ENCODE peak calls at places on chromosomes 6 and 20, in seven cellular contexts. Q is mammary epithelial cell, Y is psoas muscle, T is fibroblast of lung, N is left ventricle myocardium inferior, O is kidney, H is uterus. J is an unnamed sample.

GRCh38 chr20:25296094-25297093 is 48.5 kb downstream of the PYGB start:
- DNase-seq in T (no peak), H (no peak), O (no peak), N (no peak), Q (no peak), Y (peak; percentile 66), J (no peak)

GRCh38 chr6:44701637-44702101 is 314.2 kb downstream of the CDC5L start:
- DNase-seq in H (no peak), T (peak; percentile 97), O (no peak), N (no peak), Y (no peak), Q (no peak), J (no peak)

GRCh38 chr20:64105846-64106434 is 1.4 kb downstream of the NPBWR2 start:
- DNase-seq in O (peak; percentile 56), Y (peak; percentile 35), Q (no peak), N (peak; percentile 4), H (no peak), T (no peak), J (no peak)

GRCh38 chr20:31708839-31709534 is 13.7 kb downstream of the BCL2L1 start:
- DNase-seq in O (no peak), N (no peak), Q (no peak), T (no peak), H (no peak), Y (no peak), J (no peak)

GRCh38 chr6:28218312-28219248 is 6.5 kb upstream of the ZSCAN9 start:
- DNase-seq in Y (peak; percentile 86), T (peak; percentile 69), O (peak; percentile 91), H (peak; percentile 62), Q (peak; percentile 20), N (peak; percentile 88), J (peak; percentile 82)

GRCh38 chr6:35213161-35213823 is 464 bp upstream of the SCUBE3 start:
- DNase-seq in Q (no peak), H (no peak), Y (no peak), N (no peak), T (no peak), O (no peak), J (no peak)

GRCh38 chr6:15077964-15078363 is 167.9 kb upstream of the JARID2 start:
- DNase-seq in O (no peak), H (no peak), Y (no peak), N (no peak), T (no peak), Q (no peak), J (no peak)

GRCh38 chr6:161458199-161458598 is 184.3 kb upstream of the AGPAT4 start:
- DNase-seq in Q (no peak), H (no peak), T (no peak), Y (no peak), O (no peak), N (no peak), J (no peak)

GRCh38 chr6:37628611-37629320 is 68.9 kb downstream of the MDGA1 start:
- DNase-seq in H (no peak), N (no peak), Q (no peak), O (no peak), T (peak; percentile 66), Y (no peak), J (no peak)

GRCh38 chr6:120354452-120355098 is 979.7 kb downstream of the TBC1D32 start:
- DNase-seq in N (no peak), Q (peak; percentile 85), O (no peak), Y (no peak), H (no peak), T (peak; percentile 49), J (no peak)

DNA sequence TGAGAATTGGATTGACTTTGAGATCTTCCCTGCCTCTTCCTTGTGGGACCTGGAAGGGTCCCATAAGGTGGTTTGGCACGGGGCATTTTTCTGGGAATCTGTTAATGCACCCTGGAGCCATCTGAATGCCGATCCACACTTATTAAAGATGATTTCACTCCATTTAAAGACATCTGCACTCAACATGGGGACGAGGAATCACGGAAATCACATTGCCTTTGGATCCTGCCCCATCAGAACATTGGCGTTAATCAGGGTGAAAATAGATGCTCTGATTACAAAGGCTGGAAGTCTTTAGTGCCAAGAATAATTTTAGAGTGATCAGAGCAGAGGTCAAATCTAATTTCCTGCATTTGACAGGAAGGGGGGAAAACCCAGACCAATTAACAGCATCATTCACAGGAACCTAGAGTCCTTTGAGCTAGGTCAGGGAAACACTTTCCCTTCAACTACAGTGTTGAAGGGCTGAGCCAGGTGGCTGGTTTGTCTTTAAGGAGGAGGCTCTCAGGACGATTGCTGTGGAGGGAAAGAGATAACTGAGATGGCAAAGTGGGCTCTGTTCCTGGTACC is 112.1 kb downstream of the SCML4 start:
- DNase-seq in Q (no peak), H (no peak), Y (no peak), O (no peak), T (no peak), N (no peak), J (no peak)
- H3K27ac ChIP-seq in Q (no peak overlapping the region), H (peak overlapping the region; percentile 53), Y (no peak overlapping the region), O (no peak overlapping the region), T (no peak overlapping the region), N (no peak overlapping the region), J (no peak overlapping the region)

GRCh38 chr20:8624616-8625015 is 444.3 kb upstream of the PLCB4 start:
- DNase-seq in H (no peak), Y (no peak), O (no peak), Q (no peak), T (no peak), N (no peak), J (no peak)

GRCh38 chr20:8627386-8628030 is 441.4 kb upstream of the PLCB4 start:
- DNase-seq in N (no peak), Q (no peak), Y (no peak), O (no peak), T (no peak), H (no peak), J (no peak)

GRCh38 chr20:8621021-8621420 is 447.9 kb upstream of the PLCB4 start:
- DNase-seq in T (no peak), N (no peak), H (no peak), O (no peak), Y (no peak), Q (no peak), J (no peak)

DNA sequence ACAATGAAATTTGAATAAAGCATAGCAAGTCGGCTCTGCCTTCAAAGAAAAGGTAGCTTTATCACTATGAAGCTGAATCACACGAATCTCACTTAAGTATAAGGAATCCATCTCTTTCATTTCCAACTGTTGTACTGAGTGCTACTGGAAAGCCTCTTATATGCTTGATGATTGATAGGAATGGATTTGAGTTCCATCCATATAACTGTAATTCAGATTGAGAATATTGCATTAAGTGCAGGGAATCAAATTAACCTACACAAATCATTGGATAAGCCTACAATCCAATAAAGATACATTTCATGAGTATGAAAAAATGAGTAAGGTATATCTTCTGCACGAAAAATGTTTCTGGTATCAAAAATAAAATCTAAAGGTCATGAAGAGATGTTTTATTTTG is 444.8 kb upstream of the PLCB4 start:
- DNase-seq in T (no peak), O (no peak), Y (no peak), N (no peak), Q (no peak), H (no peak), J (no peak)
- TF ChIP-seq CTCF in T (no peak), O (no peak), Y (no peak), N (no peak), Q (no peak), H (no peak), J (no peak)

DNA sequence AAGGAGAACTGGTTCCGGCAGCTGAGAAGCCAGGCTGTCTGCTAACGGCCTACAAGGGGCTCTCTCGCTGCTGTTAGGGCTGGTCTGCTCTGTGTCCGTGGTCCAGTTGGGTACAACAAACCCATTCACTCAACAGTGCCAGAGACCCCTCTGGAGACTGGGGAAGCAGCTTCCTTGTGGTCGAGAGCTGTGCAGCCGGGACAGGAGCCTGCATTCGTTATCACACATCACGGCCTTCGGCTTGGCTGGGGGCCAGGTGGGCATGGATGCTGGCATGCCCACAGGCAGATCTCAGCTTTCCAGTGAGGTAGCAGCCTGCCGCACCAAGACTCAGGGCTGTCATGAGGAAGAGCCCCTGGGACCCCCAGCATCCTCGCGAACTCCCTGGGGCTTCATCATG is 124.7 kb downstream of the PREX1 start:
- DNase-seq in Y (peak; percentile 67), N (peak; percentile 47), Q (no peak), O (no peak), H (no peak), T (no peak), J (no peak)
- H3K4me1 ChIP-seq in Y (peaks cover 10% of the 10 kb centered on the region), N (peaks cover 43% of the 10 kb centered on the region), Q (no peaks in the 10 kb centered on the region), O (peaks cover 4% of the 10 kb centered on the region), H (no peaks in the 10 kb centered on the region), T (no peaks in the 10 kb centered on the region), J (no peaks in the 10 kb centered on the region)

DNA sequence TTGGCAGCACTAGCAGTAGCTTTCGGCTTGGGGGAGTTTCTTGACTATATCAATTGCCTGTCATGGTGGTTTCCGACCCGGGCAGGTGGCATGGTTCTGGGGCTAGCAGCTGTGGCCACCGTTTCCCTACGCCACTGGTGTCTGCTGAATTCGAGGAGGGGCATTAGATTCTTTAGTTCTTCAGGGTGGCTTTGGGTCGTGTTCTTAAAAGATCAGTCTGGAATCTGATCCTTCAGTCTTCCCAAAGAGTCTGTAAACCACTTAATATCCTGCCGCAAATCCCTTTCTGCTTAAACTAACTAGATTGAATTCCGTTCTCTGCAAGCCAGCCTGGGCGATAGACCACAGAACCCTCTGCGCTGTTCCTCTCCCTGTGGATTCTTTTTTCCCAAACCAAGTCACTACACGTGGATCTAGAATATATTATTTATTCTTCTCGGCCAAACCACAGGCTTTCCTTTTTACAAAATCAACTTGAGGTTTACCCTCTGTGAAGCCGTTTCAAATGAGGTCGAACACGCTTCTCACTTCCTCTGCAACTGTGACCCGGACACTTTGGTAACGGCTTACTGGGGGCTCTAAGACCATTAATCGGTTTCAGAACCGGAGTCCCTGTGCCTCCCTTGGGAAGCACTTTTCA is 55.4 kb upstream of the FOXC1 start:
- DNase-seq in Y (no peak), T (no peak), N (no peak), O (no peak), Q (no peak), H (no peak), J (no peak)
- H3K27ac ChIP-seq in Y (peak overlapping the region; percentile 71), T (peak overlapping the region; percentile 72), N (peak overlapping the region; percentile 65), O (no peak overlapping the region), Q (no peak overlapping the region), H (peak overlapping the region; percentile 0), J (peak overlapping the region; percentile 54)

GRCh38 chr6:16505711-16506362 is 255.4 kb downstream of the ATXN1 start:
- DNase-seq in T (peak; percentile 81), O (no peak), Q (no peak), Y (no peak), N (no peak), H (peak; percentile 59), J (no peak)
- TF ChIP-seq CTCF in T (no peak), O (no peak), Q (no peak), Y (no peak), N (no peak), H (peak; percentile 15), J (no peak)

GRCh38 chr20:2123720-2124119 is 22.1 kb downstream of the STK35 start:
- DNase-seq in O (no peak), Y (no peak), N (no peak), H (no peak), T (no peak), Q (no peak), J (no peak)
- H3K4me1 ChIP-seq in O (peaks cover 2% of the 10 kb centered on the region), Y (peaks cover 52% of the 10 kb centered on the region), N (peaks cover 100% of the 10 kb centered on the region), H (peaks cover 16% of the 10 kb centered on the region), T (no peaks in the 10 kb centered on the region), Q (peaks cover 11% of the 10 kb centered on the region), J (no peaks in the 10 kb centered on the region)

GRCh38 chr6:141029908-141030307 is 1102.8 kb upstream of the GJE1 start:
- DNase-seq in H (no peak), N (no peak), O (no peak), Q (no peak), T (no peak), Y (no peak), J (peak; percentile 52)

GRCh38 chr6:141035312-141036058 is 1097.2 kb upstream of the GJE1 start:
- DNase-seq in H (no peak), Q (no peak), T (peak; percentile 16), O (no peak), Y (no peak), N (no peak), J (no peak)

GRCh38 chr6:141033101-141033500 is 1099.6 kb upstream of the GJE1 start:
- DNase-seq in Y (no peak), Q (peak; percentile 58), O (no peak), H (no peak), T (peak; percentile 15), N (no peak), J (no peak)
- H3K27ac ChIP-seq in Y (no peak overlapping the region), Q (no peak overlapping the region), O (no peak overlapping the region), H (no peak overlapping the region), T (no peak overlapping the region), N (no peak overlapping the region), J (no peak overlapping the region)

J was measured in right lobe of liver.